ENCODE peak calls at places on chromosome 1, in five cellular contexts. F is stomach, G is sigmoid colon, H is endothelial cell of umbilical vein, A is K562. N is an unnamed sample.

GRCh38 chr1:2920421-2921015 is 100.7 kb upstream of the ACTRT2 start:
- DNase-seq in A (no peak), H (no peak), G (no peak), F (no peak), N (no peak)

GRCh38 chr1:166069390-166069789 is 97.4 kb downstream of the FAM78B start:
- DNase-seq in A (peak), F (no peak), H (no peak), G (no peak), N (no peak)

GRCh38 chr1:223706077-223706988 is 6.0 kb upstream of the CAPN2 start:
- DNase-seq in G (no peak), H (peak), F (peak), A (no peak), N (no peak)

GRCh38 chr1:205076245-205076761 is 8.0 kb downstream of the TMEM81 start:
- DNase-seq in F (no peak), G (no peak), A (peak), H (no peak), N (no peak)

GRCh38 chr1:60988827-60989363 is 93.5 kb upstream of the NFIA start:
- DNase-seq in A (no peak), H (peak), G (no peak), F (no peak), N (no peak)

GRCh38 chr1:56339786-56340465 is 239.4 kb downstream of the PLPP3 start:
- DNase-seq in F (no peak), H (no peak), A (no peak), G (no peak), N (no peak)

GRCh38 chr1:201648066-201648910 is 109.4 kb downstream of the NAV1 start:
- DNase-seq in G (peak), H (peak), A (peak), F (peak), N (peak)

GRCh38 chr1:193952778-193953374 is 766.5 kb upstream of the B3GALT2 start:
- DNase-seq in G (no peak), H (no peak), F (no peak), A (no peak), N (no peak)

GRCh38 chr1:229383961-229384360 is 41.1 kb upstream of the CCSAP start:
- DNase-seq in F (no peak), G (no peak), H (no peak), A (no peak), N (no peak)

GRCh38 chr1:10490271-10490970 is 15.7 kb downstream of the PEX14 start:
- DNase-seq in H (no peak), A (no peak), F (no peak), G (no peak), N (no peak)

GRCh38 chr1:88920845-88921244 is 29.5 kb upstream of the GTF2B start:
- DNase-seq in H (no peak), A (no peak), G (no peak), F (no peak), N (no peak)

GRCh38 chr1:111656093-111657017 is 36.8 kb downstream of the RAP1A start:
- DNase-seq in H (peak), G (no peak), F (no peak), A (peak), N (peak)

GRCh38 chr1:153374077-153374476 is 1.3 kb downstream of the S100A12 start:
- DNase-seq in A (no peak), F (no peak), G (no peak), H (no peak), N (no peak)

GRCh38 chr1:182599339-182599738 is 4.8 kb downstream of the RGS16 start:
- DNase-seq in F (no peak), G (no peak), H (no peak), A (peak), N (no peak)

GRCh38 chr1:11929849-11930248 is 3.6 kb upstream of the KIAA2013 start:
- DNase-seq in H (peak), A (peak), G (peak), F (peak), N (peak)

GRCh38 chr1:164735315-164736052 is 176.5 kb downstream of the PBX1 start:
- DNase-seq in G (no peak), H (no peak), F (no peak), A (peak), N (no peak)

GRCh38 chr1:9448132-9449105 is 90.8 kb upstream of the SLC25A33 start:
- DNase-seq in H (peak), F (no peak), G (no peak), A (no peak), N (no peak)

GRCh38 chr1:183566026-183566425 is 24.2 kb downstream of the NCF2 start:
- DNase-seq in H (no peak), G (no peak), A (no peak), F (no peak), N (no peak)

GRCh38 chr1:183817576-183818288 is 12.8 kb downstream of the RGL1 start:
- DNase-seq in H (peak), A (no peak), G (no peak), F (no peak), N (no peak)

GRCh38 chr1:116232989-116233514 is 121.9 kb downstream of the MAB21L3 start:
- DNase-seq in A (no peak), H (no peak), F (no peak), G (no peak), N (no peak)

GRCh38 chr1:84509029-84509428 is 2.6 kb upstream of the GNG5 start:
- DNase-seq in A (no peak), F (no peak), G (no peak), H (no peak), N (no peak)

GRCh38 chr1:30402031-30402430 is 321.4 kb downstream of the MATN1 start:
- DNase-seq in H (no peak), A (no peak), G (peak), F (no peak), N (no peak)

GRCh38 chr1:29511436-29511835 is 275.1 kb downstream of the PTPRU start:
- DNase-seq in A (no peak), F (no peak), H (no peak), G (no peak), N (no peak)

GRCh38 chr1:103267271-103267670 is 158.9 kb upstream of the COL11A1 start:
- DNase-seq in F (no peak), H (no peak), A (no peak), G (no peak), N (no peak)

GRCh38 chr1:44119525-44119924 is 904 bp downstream of the KLF17 start:
- DNase-seq in H (no peak), F (no peak), A (no peak), G (no peak), N (no peak)

GRCh38 chr1:60425528-60425927 is 352.0 kb upstream of the C1orf87 start:
- DNase-seq in G (no peak), H (peak), A (no peak), F (no peak), N (no peak)

GRCh38 chr1:10679521-10680220 is 116.8 kb downstream of the CASZ1 start:
- DNase-seq in F (peak), H (peak), A (peak), G (no peak), N (peak)

GRCh38 chr1:28889357-28889756 is 25.0 kb upstream of the EPB41 start:
- DNase-seq in A (no peak), H (no peak), F (no peak), G (no peak), N (no peak)

GRCh38 chr1:243316366-243316989 is 60.6 kb downstream of the SDCCAG8 start:
- DNase-seq in A (no peak), H (no peak), G (no peak), F (no peak), N (peak)

GRCh38 chr1:42181687-42182086 is 17.1 kb upstream of the GUCA2A start:
- DNase-seq in G (no peak), F (no peak), A (no peak), H (no peak), N (no peak)

GRCh38 chr1:42183210-42183609 is 18.7 kb upstream of the GUCA2A start:
- DNase-seq in H (no peak), G (no peak), F (no peak), A (no peak), N (no peak)

GRCh38 chr1:42184616-42185015 is 20.1 kb upstream of the GUCA2A start:
- DNase-seq in A (no peak), F (no peak), G (no peak), H (peak), N (no peak)

GRCh38 chr1:42186172-42186571 is 21.6 kb upstream of the GUCA2A start:
- DNase-seq in H (peak), F (no peak), A (no peak), G (no peak), N (no peak)

DNA sequence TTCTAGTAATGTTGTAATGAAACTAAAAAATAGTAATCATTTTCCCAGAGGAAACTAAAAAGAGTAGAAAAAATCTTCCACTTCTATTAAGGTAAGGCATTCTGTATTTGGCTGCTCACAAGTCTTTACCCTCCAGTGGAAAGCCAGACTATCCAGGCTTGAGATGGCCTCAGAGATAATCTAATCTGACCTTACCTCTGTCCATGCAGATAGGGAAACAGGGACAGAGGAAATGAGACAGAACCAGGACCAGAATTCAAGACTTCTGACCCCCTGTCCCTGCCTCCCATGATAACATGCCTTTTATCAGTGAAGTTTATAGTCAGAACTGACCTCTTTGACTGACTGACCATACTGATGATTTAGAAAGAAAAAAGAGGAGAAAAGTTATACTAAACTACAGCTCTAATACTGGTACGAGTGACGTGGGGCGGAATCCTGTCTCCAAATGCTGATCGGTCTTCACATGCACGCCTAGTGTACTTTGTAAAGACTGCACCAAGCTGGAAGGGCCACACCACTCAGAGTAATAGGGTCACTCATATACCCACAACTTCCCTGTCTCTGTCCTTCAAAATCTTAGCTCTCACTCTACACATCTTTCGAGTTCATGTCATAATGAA is 19.2 kb upstream of the GUCA2A start:
- DNase-seq in H (no peak), G (no peak), F (no peak), A (no peak), N (no peak)
- TF ChIP-seq POLR2A in H (no peak), G (no peak), F (no peak), A (no peak), N (no peak)

GRCh38 chr1:199336745-199337640 is 690.5 kb upstream of the NR5A2 start:
- DNase-seq in H (no peak), F (no peak), G (no peak), A (no peak), N (no peak)
- TF ChIP-seq CTCF in H (no peak), F (no peak), G (no peak), A (no peak), N (no peak)

DNA sequence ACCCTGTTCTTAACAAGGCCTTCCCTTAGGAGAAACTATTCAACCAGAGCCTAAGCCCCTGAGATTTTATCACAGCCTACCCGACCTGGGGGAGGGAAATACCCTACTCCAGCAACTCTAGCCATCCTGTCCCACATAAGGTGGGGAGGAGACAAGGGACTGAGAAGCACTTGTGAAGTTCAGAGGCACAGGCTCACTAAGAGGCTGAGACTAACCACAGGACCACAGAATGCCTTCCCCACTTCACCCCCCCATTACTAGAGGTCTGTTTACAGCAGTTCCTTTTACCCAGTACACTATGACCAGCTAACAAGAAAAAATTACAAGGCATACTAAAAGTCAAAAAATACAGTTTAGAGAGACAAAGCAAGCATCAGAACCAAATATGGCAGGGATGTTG is 86.8 kb downstream of the TEX35 start:
- DNase-seq in F (no peak), H (no peak), A (no peak), G (no peak), N (no peak)
- TF ChIP-seq POLR2AphosphoS5 in F (no peak), H (no peak), A (no peak), G (no peak), N (no peak)

DNA sequence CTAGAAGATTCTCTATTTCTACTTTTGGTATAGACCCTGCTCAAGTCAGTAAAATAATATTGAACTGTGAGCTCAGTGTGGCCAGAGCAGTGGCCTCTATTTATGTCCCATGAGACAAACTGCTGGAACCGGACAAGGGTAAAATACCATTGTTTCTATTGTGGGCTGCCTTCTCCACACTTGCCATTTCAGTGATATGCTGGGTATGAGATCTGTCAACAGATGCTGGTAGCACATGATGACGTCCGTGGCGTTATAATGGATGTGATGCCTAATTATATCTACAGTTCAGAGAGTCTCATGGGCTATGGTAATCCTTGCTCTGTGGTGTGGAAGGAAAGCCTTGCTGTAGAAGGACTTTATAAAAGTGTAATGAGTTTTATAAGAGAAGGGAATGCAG is 2.4 kb downstream of the ACTN2 start:
- DNase-seq in H (no peak), G (no peak), F (no peak), A (no peak), N (no peak)
- TF ChIP-seq POLR2A in H (no peak), G (no peak), F (no peak), A (no peak), N (no peak)

DNA sequence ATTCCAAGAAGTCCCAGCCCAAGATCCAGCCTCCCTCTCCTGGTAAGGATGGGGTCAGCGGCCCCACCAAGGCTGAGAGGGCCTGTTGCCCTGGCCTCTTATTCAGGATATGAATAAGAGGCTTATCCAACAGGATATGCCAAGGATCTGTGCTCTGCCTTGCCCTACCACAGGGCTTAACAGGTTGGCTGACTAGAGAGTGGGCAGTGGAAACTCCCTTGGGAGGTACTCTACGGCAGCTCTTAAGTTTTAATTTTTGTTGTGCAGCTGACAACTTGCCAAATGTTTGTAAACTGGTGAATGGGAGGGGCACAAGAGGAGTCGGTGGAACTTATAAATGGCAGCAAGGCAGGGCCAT is 16.5 kb upstream of the PIGV start:
- DNase-seq in F (no peak), A (no peak), G (no peak), H (peak), N (no peak)
- TF ChIP-seq CTCF in F (no peak), A (no peak), G (no peak), H (no peak), N (no peak)

DNA sequence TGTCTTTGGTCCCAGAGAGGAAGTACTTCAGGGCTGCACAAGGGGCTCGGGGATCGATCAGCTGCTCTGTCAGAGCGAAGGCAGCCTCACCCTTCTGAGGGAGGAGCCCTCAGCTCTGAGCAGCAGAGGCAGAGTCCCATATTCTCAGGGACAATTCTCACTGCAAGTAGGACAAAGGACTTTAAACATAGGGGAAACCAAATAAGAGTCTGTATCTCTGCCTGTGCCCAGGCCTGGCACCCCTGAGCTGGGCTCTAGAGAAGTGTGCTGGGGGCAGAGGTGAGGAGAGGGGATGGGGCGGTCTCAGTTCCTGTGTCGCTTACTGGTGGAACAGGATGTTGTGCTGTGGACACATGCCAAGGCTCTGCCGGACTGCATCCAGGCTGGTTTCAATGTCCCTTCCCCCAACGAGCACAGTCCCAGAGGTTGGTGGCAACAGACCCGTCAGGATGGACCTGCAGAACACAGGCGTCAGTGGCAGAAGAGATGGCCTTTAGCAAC is 76.6 kb downstream of the ABCA4 start:
- DNase-seq in A (no peak), H (peak), F (peak), G (no peak), N (peak)
- TF ChIP-seq POLR2AphosphoS5 in A (no peak), H (peak), F (no peak), G (no peak), N (no peak)

GRCh38 chr1:203861379-203862184 is at the start of gene SNRPE:
- DNase-seq in F (peak), G (peak), A (peak), H (peak), N (peak)
- TF ChIP-seq POLR2A in F (no peak), G (no peak), A (peak), H (peak), N (no peak)

DNA sequence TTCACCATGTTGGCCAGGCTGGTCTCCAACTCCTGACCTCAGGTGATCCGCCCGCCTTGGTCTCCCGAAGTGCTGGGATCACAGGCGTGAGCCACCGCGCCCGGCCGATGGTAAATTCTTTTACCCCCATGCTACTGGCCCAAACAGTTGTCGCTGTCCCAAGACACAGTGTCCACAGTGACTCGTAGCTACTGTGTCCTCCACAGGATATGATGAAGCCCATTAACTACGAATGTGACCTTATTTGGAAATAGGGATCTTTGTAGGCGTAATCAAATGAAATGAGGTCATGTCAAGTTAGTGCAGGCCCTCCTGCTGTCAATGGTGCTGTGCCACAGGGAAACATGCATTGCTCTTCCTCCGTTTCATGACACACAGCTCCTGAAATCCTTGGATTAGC is 8.5 kb downstream of the FNDC10 start:
- DNase-seq in G (no peak), A (no peak), F (no peak), H (no peak), N (no peak)
- TF ChIP-seq CTCF in G (no peak), A (no peak), F (no peak), H (no peak), N (no peak)

GRCh38 chr1:52576074-52576473 is 23.2 kb upstream of the TUT4 start:
- DNase-seq in G (no peak), A (no peak), F (no peak), H (no peak), N (no peak)

GRCh38 chr1:52571783-52572182 is 18.9 kb upstream of the TUT4 start:
- DNase-seq in G (no peak), F (no peak), H (no peak), A (peak), N (no peak)

GRCh38 chr1:52579415-52579814 is 22.8 kb upstream of the GPX7 start:
- DNase-seq in F (no peak), A (no peak), G (no peak), H (no peak), N (no peak)

GRCh38 chr1:52572387-52572786 is 19.5 kb upstream of the TUT4 start:
- DNase-seq in H (no peak), A (no peak), G (no peak), F (no peak), N (no peak)

DNA sequence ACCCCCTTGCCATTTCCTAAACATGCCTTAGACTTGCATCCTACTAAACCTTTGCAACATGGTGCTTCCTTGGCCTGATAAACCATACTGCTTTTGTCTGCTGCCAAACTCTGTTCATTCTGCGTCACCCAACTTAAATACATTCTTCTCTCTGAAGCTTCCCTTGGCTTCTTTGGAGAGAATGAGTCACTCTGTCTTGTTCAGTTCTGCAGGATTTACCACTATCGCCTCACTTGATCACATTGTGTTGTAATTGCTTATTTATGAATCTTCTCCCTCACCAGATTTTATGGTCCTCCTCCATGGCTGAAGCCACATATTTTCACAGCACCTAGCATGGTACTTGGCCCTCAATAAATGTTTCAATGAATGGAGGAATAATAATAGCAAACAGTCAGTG is 21.7 kb upstream of the TUT4 start:
- DNase-seq in H (peak), G (no peak), F (no peak), A (peak), N (peak)
- TF ChIP-seq POLR2AphosphoS5 in H (no peak), G (peak), F (no peak), A (no peak), N (peak)